ENCODE peak calls at places on chromosome 2, in six cellular contexts. N, Y, E, T, J and P are unnamed samples.

GRCh38 chr2:23703037-23703582 is 223.8 kb downstream of the ATAD2B start:
- DNase-seq in N (no peak), Y (no peak), E (no peak), T (no peak), J (no peak), P (no peak)

GRCh38 chr2:79512442-79513401 is at the start of gene CTNNA2:
- DNase-seq in N (no peak), Y (no peak), E (no peak), T (peak), J (peak), P (no peak)

GRCh38 chr2:231696004-231696367 is 12.3 kb upstream of the PTMA start:
- DNase-seq in N (no peak), Y (no peak), E (no peak), T (peak), J (no peak), P (peak)

GRCh38 chr2:134508396-134508795 is 210.4 kb downstream of the TMEM163 start:
- DNase-seq in N (no peak), Y (no peak), E (no peak), T (no peak), J (no peak), P (no peak)

GRCh38 chr2:31079665-31080064 is 58.6 kb downstream of the GALNT14 start:
- DNase-seq in N (no peak), Y (no peak), E (no peak), T (no peak), J (no peak), P (no peak)

GRCh38 chr2:33085646-33086045 is 138.9 kb downstream of the LTBP1 start:
- DNase-seq in N (no peak), Y (no peak), E (no peak), T (no peak), J (no peak), P (no peak)

GRCh38 chr2:15965564-15966019 is 25.2 kb downstream of the MYCN start:
- DNase-seq in N (no peak), Y (no peak), E (no peak), T (no peak), J (no peak), P (no peak)

GRCh38 chr2:110103060-110103961 is 12.3 kb downstream of the MALL start:
- DNase-seq in N (no peak), Y (no peak), E (no peak), T (no peak), J (no peak), P (no peak)

GRCh38 chr2:159118859-159119510 is 150.5 kb downstream of the TANC1 start:
- DNase-seq in N (no peak), Y (no peak), E (no peak), T (no peak), J (no peak), P (no peak)

GRCh38 chr2:201158111-201158929 is 24.6 kb upstream of the CASP10 start:
- DNase-seq in N (peak), Y (peak), E (peak), T (peak), J (no peak), P (peak)

GRCh38 chr2:132670961-132671781 is 1.2 kb upstream of the LYPD1 start:
- DNase-seq in N (no peak), Y (no peak), E (peak), T (peak), J (no peak), P (peak)

GRCh38 chr2:3959372-3959771 is 256.0 kb downstream of the DCDC2C start:
- DNase-seq in N (peak), Y (no peak), E (peak), T (peak), J (no peak), P (peak)

GRCh38 chr2:44009136-44009744 is 13.5 kb upstream of the LRPPRC start:
- DNase-seq in N (no peak), Y (no peak), E (no peak), T (no peak), J (no peak), P (no peak)
- TF ChIP-seq CTCF in N (peak), Y (no peak), E (no peak), T (peak), J (no peak), P (no peak)

GRCh38 chr2:25250331-25251031 is 82.1 kb upstream of the POMC start:
- DNase-seq in N (no peak), Y (no peak), E (no peak), T (peak), J (no peak), P (peak)

GRCh38 chr2:25251461-25252273 is 83.3 kb upstream of the POMC start:
- DNase-seq in N (no peak), Y (peak), E (no peak), T (peak), J (peak), P (peak)

GRCh38 chr2:25251032-25251460 is 82.7 kb upstream of the POMC start:
- DNase-seq in N (no peak), Y (no peak), E (no peak), T (no peak), J (no peak), P (no peak)

GRCh38 chr2:25253153-25253617 is 84.8 kb upstream of the POMC start:
- DNase-seq in N (no peak), Y (no peak), E (no peak), T (no peak), J (no peak), P (no peak)

DNA sequence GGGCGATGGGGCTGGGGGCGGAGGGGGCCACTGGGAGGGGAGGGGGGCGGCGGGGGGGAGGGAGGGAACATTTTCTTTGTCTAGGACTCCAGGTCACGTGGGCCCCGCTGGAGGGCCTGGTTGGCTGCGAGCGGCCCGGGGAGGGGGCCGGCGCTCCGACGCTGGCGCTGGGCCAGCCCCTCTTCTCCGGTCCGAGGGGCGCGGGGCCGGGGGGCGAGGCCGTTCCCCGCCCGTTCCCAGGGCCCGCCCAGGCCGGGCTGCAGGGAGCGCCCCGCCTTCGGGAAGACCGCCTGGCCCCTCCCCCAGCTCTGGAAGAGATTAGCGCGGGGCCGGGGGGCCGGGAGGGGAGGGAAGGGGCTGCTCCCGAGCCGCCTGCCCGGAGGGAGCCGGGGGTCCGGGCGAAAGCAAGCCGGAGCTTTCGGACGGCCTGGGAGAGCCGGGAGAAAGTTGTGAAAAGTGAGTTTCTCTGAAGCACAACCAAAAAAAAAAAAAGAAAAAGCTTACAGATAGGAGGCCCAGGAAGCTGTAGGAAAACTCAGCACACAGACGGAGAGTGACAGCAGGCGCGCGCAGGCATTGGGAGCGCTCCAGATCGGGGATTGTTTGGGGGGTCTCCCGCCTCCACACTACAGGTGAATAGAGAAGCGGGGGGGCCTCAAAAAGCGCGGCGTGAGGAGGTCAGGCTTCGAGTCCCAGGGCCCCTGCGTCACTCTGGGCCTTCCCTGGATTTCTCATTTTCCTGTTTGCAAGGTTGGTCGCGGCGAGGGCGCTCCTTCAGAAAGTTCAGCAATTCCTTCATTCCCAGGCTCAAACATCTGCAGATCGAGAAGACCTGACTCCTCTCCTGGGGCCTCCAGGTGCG is 84.1 kb upstream of the POMC start:
- DNase-seq in N (no peak), Y (peak), E (no peak), T (peak), J (peak), P (peak)
- H3K4me3 ChIP-seq in N (peak), Y (peak), E (peak), T (peak), J (peak), P (peak)

GRCh38 chr2:233061591-233062446 is 1.7 kb downstream of the INPP5D start:
- DNase-seq in N (no peak), Y (peak), E (no peak), T (peak), J (peak), P (peak)

GRCh38 chr2:233062946-233063268 is 2.8 kb downstream of the INPP5D start:
- DNase-seq in N (no peak), Y (no peak), E (no peak), T (no peak), J (no peak), P (no peak)

GRCh38 chr2:233061007-233061590 is 957 bp downstream of the INPP5D start:
- DNase-seq in N (no peak), Y (no peak), E (no peak), T (no peak), J (peak), P (no peak)

GRCh38 chr2:233063269-233063975 is 3.3 kb downstream of the INPP5D start:
- DNase-seq in N (no peak), Y (no peak), E (no peak), T (no peak), J (peak), P (no peak)

DNA sequence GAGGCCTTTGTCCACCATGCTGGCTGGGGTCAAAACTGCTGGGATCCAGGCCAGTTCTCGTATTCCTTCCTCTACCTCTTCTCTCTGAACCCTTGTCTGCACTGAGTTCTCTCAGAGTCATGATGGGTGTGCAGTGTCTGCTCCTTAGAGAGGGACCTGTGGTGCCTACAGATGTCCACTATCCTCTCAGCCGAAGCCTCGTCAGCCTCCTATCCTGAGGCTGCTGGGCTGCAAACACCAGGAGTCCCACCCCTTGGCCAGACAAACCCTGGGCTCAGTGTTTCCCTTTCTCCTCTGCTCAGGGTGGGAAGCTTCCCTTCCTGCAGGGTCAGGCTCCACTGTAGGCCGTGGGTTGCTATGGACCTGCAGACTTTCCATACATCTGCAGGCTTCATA is 2.3 kb downstream of the INPP5D start:
- DNase-seq in N (no peak), Y (no peak), E (no peak), T (no peak), J (no peak), P (no peak)
- TF ChIP-seq CTCF in N (no peak), Y (no peak), E (no peak), T (no peak), J (no peak), P (no peak)

GRCh38 chr2:135840601-135841000 is 3.6 kb upstream of the LCT start:
- DNase-seq in N (no peak), Y (no peak), E (no peak), T (peak), J (no peak), P (peak)
- H3K4me3 ChIP-seq in N (no peak), Y (no peak), E (no peak), T (no peak), J (no peak), P (no peak)

DNA sequence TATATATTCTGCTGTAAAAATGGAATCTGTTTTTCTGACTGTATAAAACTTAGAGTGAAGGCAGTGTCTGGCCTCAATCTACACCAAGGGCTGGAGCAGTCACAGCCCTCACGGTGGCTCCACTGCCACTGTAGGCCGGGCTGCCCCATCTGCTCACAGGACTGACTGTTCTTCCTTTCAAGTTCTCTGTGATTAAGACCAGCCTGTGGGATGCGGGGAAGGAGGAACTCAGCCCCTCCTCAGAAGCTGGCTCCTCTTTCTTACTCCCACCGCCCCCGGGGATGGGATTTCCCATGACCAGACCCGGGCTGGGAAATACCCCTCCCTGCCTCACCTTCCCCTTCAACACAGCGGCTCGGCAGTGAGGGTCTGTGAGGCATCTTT is 106.0 kb downstream of the COPS8 start:
- DNase-seq in N (no peak), Y (no peak), E (no peak), T (no peak), J (no peak), P (no peak)
- TF ChIP-seq CTCF in N (no peak), Y (no peak), E (no peak), T (no peak), J (no peak), P (no peak)

GRCh38 chr2:85758361-85759256 is 4.8 kb downstream of the ATOH8 start:
- DNase-seq in N (no peak), Y (peak), E (no peak), T (no peak), J (peak), P (no peak)

GRCh38 chr2:85757860-85758259 is 4.1 kb downstream of the ATOH8 start:
- DNase-seq in N (no peak), Y (no peak), E (no peak), T (no peak), J (no peak), P (no peak)

GRCh38 chr2:85755122-85756027 is 1.6 kb downstream of the ATOH8 start:
- DNase-seq in N (no peak), Y (peak), E (no peak), T (peak), J (no peak), P (peak)

GRCh38 chr2:85756195-85756594 is 2.4 kb downstream of the ATOH8 start:
- DNase-seq in N (no peak), Y (peak), E (no peak), T (no peak), J (no peak), P (no peak)

DNA sequence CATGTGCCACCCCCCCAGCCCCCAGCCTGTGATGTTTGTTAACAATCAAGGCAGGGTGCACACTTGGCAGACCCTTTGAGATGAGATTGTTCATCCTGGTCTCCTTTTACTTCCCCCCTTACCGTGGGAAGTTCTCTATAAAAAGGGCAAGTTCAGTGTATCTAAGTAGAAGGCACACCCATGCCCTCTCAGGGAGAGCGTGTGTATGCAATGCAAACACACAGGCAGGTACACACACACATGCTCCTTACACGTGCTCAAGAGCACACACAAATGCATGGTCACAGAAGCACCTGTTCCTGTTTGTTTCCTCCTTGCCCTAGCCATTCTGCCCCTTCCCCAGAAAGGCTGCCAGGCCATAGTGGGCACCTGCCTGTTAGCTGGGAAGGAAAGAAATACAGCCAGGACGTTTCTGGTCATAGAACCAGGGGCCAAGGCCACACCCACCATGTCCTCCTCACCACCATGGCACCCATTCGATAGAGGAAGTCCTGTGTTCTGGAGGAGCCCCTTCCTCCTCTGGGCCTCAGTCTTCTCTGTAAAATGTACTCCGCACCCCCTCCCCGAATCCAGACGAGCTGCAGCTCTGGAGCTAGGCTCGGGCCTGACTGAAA is 3.1 kb downstream of the ATOH8 start:
- DNase-seq in N (no peak), Y (no peak), E (no peak), T (no peak), J (no peak), P (no peak)
- H3K4me3 ChIP-seq in N (no peak), Y (peak), E (no peak), T (peak), J (no peak), P (no peak)

GRCh38 chr2:18266188-18266587 is 294.3 kb downstream of the RDH14 start:
- DNase-seq in N (no peak), Y (no peak), E (no peak), T (no peak), J (no peak), P (no peak)
- TF ChIP-seq CTCF in N (peak), Y (no peak), E (no peak), T (peak), J (no peak), P (peak)